ENCODE peak calls at places on chromosomes 16 and 17, in seven cellular contexts. One of them, this sample, is unnamed.

GRCh38 chr16:49483651-49484451 is 110.2 kb downstream of the C16orf78 start:
- DNase-seq in activated CD4-positive, alpha-beta T cell treated with anti-CD3 and anti-CD28 coated beads, Interleukin-2, amount 50 U/mL, for 24 hours: no peak
- DNase-seq in kidney epithelial cell: no peak
- DNase-seq in body of pancreas: no peak
- DNase-seq in HT-29: no peak
- DNase-seq in AG04450: no peak
- DNase-seq in GM10248: no peak
- DNase-seq in this sample: no peak

GRCh38 chr16:67169642-67170167 is 633 bp upstream of the NOL3 start:
- DNase-seq in GM10248: no peak
- DNase-seq in HT-29: peak; percentile 23
- DNase-seq in AG04450: no peak
- DNase-seq in kidney epithelial cell: no peak
- DNase-seq in body of pancreas: no peak
- DNase-seq in activated CD4-positive, alpha-beta T cell treated with anti-CD3 and anti-CD28 coated beads, Interleukin-2, amount 50 U/mL, for 24 hours: no peak
- DNase-seq in this sample: no peak

GRCh38 chr17:33142703-33143299 is 150.3 kb downstream of the ASIC2 start:
- DNase-seq in body of pancreas: peak; percentile 20
- DNase-seq in HT-29: peak; percentile 42
- DNase-seq in AG04450: no peak
- DNase-seq in GM10248: no peak
- DNase-seq in activated CD4-positive, alpha-beta T cell treated with anti-CD3 and anti-CD28 coated beads, Interleukin-2, amount 50 U/mL, for 24 hours: no peak
- DNase-seq in kidney epithelial cell: no peak
- DNase-seq in this sample: peak; percentile 39

GRCh38 chr16:26680671-26681070 is 386.1 kb upstream of the C16orf82 start:
- DNase-seq in body of pancreas: no peak
- DNase-seq in GM10248: no peak
- DNase-seq in activated CD4-positive, alpha-beta T cell treated with anti-CD3 and anti-CD28 coated beads, Interleukin-2, amount 50 U/mL, for 24 hours: no peak
- DNase-seq in HT-29: no peak
- DNase-seq in AG04450: no peak
- DNase-seq in kidney epithelial cell: no peak
- DNase-seq in this sample: no peak

GRCh38 chr16:69276143-69277115 is 34.7 kb upstream of the VPS4A start:
- DNase-seq in activated CD4-positive, alpha-beta T cell treated with anti-CD3 and anti-CD28 coated beads, Interleukin-2, amount 50 U/mL, for 24 hours: no peak
- DNase-seq in kidney epithelial cell: no peak
- DNase-seq in body of pancreas: no peak
- DNase-seq in AG04450: peak; percentile 95
- DNase-seq in GM10248: no peak
- DNase-seq in HT-29: no peak
- DNase-seq in this sample: peak; percentile 96

GRCh38 chr17:61627125-61627524 is 36.1 kb upstream of the NACA2 start:
- DNase-seq in GM10248: no peak
- DNase-seq in AG04450: no peak
- DNase-seq in HT-29: no peak
- DNase-seq in body of pancreas: no peak
- DNase-seq in kidney epithelial cell: no peak
- DNase-seq in activated CD4-positive, alpha-beta T cell treated with anti-CD3 and anti-CD28 coated beads, Interleukin-2, amount 50 U/mL, for 24 hours: no peak
- DNase-seq in this sample: no peak

GRCh38 chr16:67605641-67606040 is 39.3 kb upstream of the CARMIL2 start:
- DNase-seq in AG04450: no peak
- DNase-seq in body of pancreas: no peak
- DNase-seq in kidney epithelial cell: no peak
- DNase-seq in GM10248: no peak
- DNase-seq in activated CD4-positive, alpha-beta T cell treated with anti-CD3 and anti-CD28 coated beads, Interleukin-2, amount 50 U/mL, for 24 hours: no peak
- DNase-seq in HT-29: no peak
- DNase-seq in this sample: no peak

GRCh38 chr17:81095608-81095888 is 60.6 kb downstream of the BAIAP2 start:
- DNase-seq in GM10248: no peak
- DNase-seq in HT-29: no peak
- DNase-seq in body of pancreas: no peak
- DNase-seq in activated CD4-positive, alpha-beta T cell treated with anti-CD3 and anti-CD28 coated beads, Interleukin-2, amount 50 U/mL, for 24 hours: no peak
- DNase-seq in kidney epithelial cell: no peak
- DNase-seq in AG04450: no peak
- DNase-seq in this sample: no peak

GRCh38 chr17:66076546-66077190 is 115.3 kb downstream of the CEP112 start:
- DNase-seq in HT-29: peak; percentile 59
- DNase-seq in GM10248: no peak
- DNase-seq in body of pancreas: no peak
- DNase-seq in AG04450: no peak
- DNase-seq in activated CD4-positive, alpha-beta T cell treated with anti-CD3 and anti-CD28 coated beads, Interleukin-2, amount 50 U/mL, for 24 hours: no peak
- DNase-seq in kidney epithelial cell: no peak
- DNase-seq in this sample: no peak

GRCh38 chr16:15897386-15897785 is 9.0 kb upstream of the CEP20 start:
- DNase-seq in kidney epithelial cell: no peak
- DNase-seq in HT-29: no peak
- DNase-seq in body of pancreas: no peak
- DNase-seq in AG04450: no peak
- DNase-seq in GM10248: no peak
- DNase-seq in activated CD4-positive, alpha-beta T cell treated with anti-CD3 and anti-CD28 coated beads, Interleukin-2, amount 50 U/mL, for 24 hours: no peak
- DNase-seq in this sample: no peak

GRCh38 chr17:33864758-33865229 is 390.3 kb upstream of the CCL2 start:
- DNase-seq in activated CD4-positive, alpha-beta T cell treated with anti-CD3 and anti-CD28 coated beads, Interleukin-2, amount 50 U/mL, for 24 hours: no peak
- DNase-seq in GM10248: no peak
- DNase-seq in kidney epithelial cell: no peak
- DNase-seq in body of pancreas: no peak
- DNase-seq in AG04450: no peak
- DNase-seq in HT-29: no peak
- DNase-seq in this sample: no peak

GRCh38 chr16:4580245-4580644 is 24.1 kb downstream of the C16orf96 start:
- DNase-seq in kidney epithelial cell: no peak
- DNase-seq in HT-29: no peak
- DNase-seq in activated CD4-positive, alpha-beta T cell treated with anti-CD3 and anti-CD28 coated beads, Interleukin-2, amount 50 U/mL, for 24 hours: no peak
- DNase-seq in body of pancreas: no peak
- DNase-seq in GM10248: no peak
- DNase-seq in AG04450: no peak
- DNase-seq in this sample: no peak

GRCh38 chr16:51306116-51306515 is 155.0 kb upstream of the SALL1 start:
- DNase-seq in GM10248: no peak
- DNase-seq in AG04450: no peak
- DNase-seq in body of pancreas: no peak
- DNase-seq in kidney epithelial cell: no peak
- DNase-seq in activated CD4-positive, alpha-beta T cell treated with anti-CD3 and anti-CD28 coated beads, Interleukin-2, amount 50 U/mL, for 24 hours: no peak
- DNase-seq in HT-29: no peak
- DNase-seq in this sample: peak; percentile 47

GRCh38 chr17:65553646-65554567 is 7.5 kb downstream of the AXIN2 start:
- DNase-seq in body of pancreas: no peak
- DNase-seq in HT-29: no peak
- DNase-seq in GM10248: no peak
- DNase-seq in kidney epithelial cell: no peak
- DNase-seq in activated CD4-positive, alpha-beta T cell treated with anti-CD3 and anti-CD28 coated beads, Interleukin-2, amount 50 U/mL, for 24 hours: no peak
- DNase-seq in AG04450: no peak
- DNase-seq in this sample: peak; percentile 75

GRCh38 chr16:85798901-85799496 is 345 bp downstream of the EMC8 start:
- DNase-seq in activated CD4-positive, alpha-beta T cell treated with anti-CD3 and anti-CD28 coated beads, Interleukin-2, amount 50 U/mL, for 24 hours: peak; percentile 15
- DNase-seq in GM10248: peak; percentile 64
- DNase-seq in body of pancreas: peak; percentile 32
- DNase-seq in kidney epithelial cell: no peak
- DNase-seq in AG04450: no peak
- DNase-seq in HT-29: peak; percentile 23
- DNase-seq in this sample: peak; percentile 67

GRCh38 chr17:44906987-44907681 is 7.9 kb upstream of the EFTUD2 start:
- DNase-seq in HT-29: no peak
- DNase-seq in GM10248: no peak
- DNase-seq in body of pancreas: no peak
- DNase-seq in kidney epithelial cell: no peak
- DNase-seq in activated CD4-positive, alpha-beta T cell treated with anti-CD3 and anti-CD28 coated beads, Interleukin-2, amount 50 U/mL, for 24 hours: no peak
- DNase-seq in AG04450: no peak
- DNase-seq in this sample: no peak

GRCh38 chr16:78297066-78297666 is 197.7 kb downstream of the WWOX start:
- DNase-seq in body of pancreas: no peak
- DNase-seq in activated CD4-positive, alpha-beta T cell treated with anti-CD3 and anti-CD28 coated beads, Interleukin-2, amount 50 U/mL, for 24 hours: no peak
- DNase-seq in kidney epithelial cell: peak; percentile 47
- DNase-seq in AG04450: no peak
- DNase-seq in GM10248: no peak
- DNase-seq in HT-29: no peak
- DNase-seq in this sample: no peak

GRCh38 chr17:73706428-73706827 is 62.2 kb upstream of the SDK2 start:
- DNase-seq in GM10248: no peak
- DNase-seq in activated CD4-positive, alpha-beta T cell treated with anti-CD3 and anti-CD28 coated beads, Interleukin-2, amount 50 U/mL, for 24 hours: no peak
- DNase-seq in AG04450: no peak
- DNase-seq in HT-29: no peak
- DNase-seq in body of pancreas: no peak
- DNase-seq in kidney epithelial cell: no peak
- DNase-seq in this sample: no peak

GRCh38 chr16:21684199-21684598 is 20.4 kb downstream of the OTOA start:
- DNase-seq in AG04450: no peak
- DNase-seq in kidney epithelial cell: no peak
- DNase-seq in activated CD4-positive, alpha-beta T cell treated with anti-CD3 and anti-CD28 coated beads, Interleukin-2, amount 50 U/mL, for 24 hours: no peak
- DNase-seq in HT-29: peak; percentile 52
- DNase-seq in body of pancreas: peak; percentile 18
- DNase-seq in GM10248: peak; percentile 28
- DNase-seq in this sample: no peak

GRCh38 chr17:32558997-32559650 is 72.3 kb downstream of the CDK5R1 start:
- DNase-seq in activated CD4-positive, alpha-beta T cell treated with anti-CD3 and anti-CD28 coated beads, Interleukin-2, amount 50 U/mL, for 24 hours: no peak
- DNase-seq in HT-29: no peak
- DNase-seq in AG04450: no peak
- DNase-seq in body of pancreas: no peak
- DNase-seq in kidney epithelial cell: no peak
- DNase-seq in GM10248: peak; percentile 77
- DNase-seq in this sample: no peak

GRCh38 chr16:46746821-46747776 is 1.0 kb downstream of the MYLK3 start:
- DNase-seq in kidney epithelial cell: no peak
- DNase-seq in GM10248: no peak
- DNase-seq in activated CD4-positive, alpha-beta T cell treated with anti-CD3 and anti-CD28 coated beads, Interleukin-2, amount 50 U/mL, for 24 hours: no peak
- DNase-seq in body of pancreas: no peak
- DNase-seq in AG04450: no peak
- DNase-seq in HT-29: no peak
- DNase-seq in this sample: no peak

GRCh38 chr16:75309899-75310430 is 58.5 kb upstream of the BCAR1 start:
- DNase-seq in AG04450: no peak
- DNase-seq in HT-29: peak; percentile 33
- DNase-seq in activated CD4-positive, alpha-beta T cell treated with anti-CD3 and anti-CD28 coated beads, Interleukin-2, amount 50 U/mL, for 24 hours: no peak
- DNase-seq in body of pancreas: no peak
- DNase-seq in GM10248: no peak
- DNase-seq in kidney epithelial cell: no peak
- DNase-seq in this sample: no peak

This sample was measured in AG08395.